ENCODE peak calls at places on chromosome 9, in six cellular contexts. One of them, this sample, is unnamed.

GRCh38 chr9:121328476-121328875 is 41.6 kb downstream of the STOM start:
- DNase-seq in CD8-positive, alpha-beta T cell: no peak
- DNase-seq in AG04450: no peak
- DNase-seq in lower lobe of right lung: no peak
- DNase-seq in heart left ventricle: no peak
- DNase-seq in uterus: no peak
- DNase-seq in this sample: no peak

GRCh38 chr9:97668485-97668884 is 28.7 kb downstream of the XPA start:
- DNase-seq in CD8-positive, alpha-beta T cell: no peak
- DNase-seq in AG04450: no peak
- DNase-seq in lower lobe of right lung: no peak
- DNase-seq in heart left ventricle: no peak
- DNase-seq in uterus: no peak
- DNase-seq in this sample: no peak

GRCh38 chr9:81759680-81760215 is 70.4 kb upstream of the TLE1 start:
- DNase-seq in CD8-positive, alpha-beta T cell: no peak
- DNase-seq in AG04450: peak
- DNase-seq in lower lobe of right lung: no peak
- DNase-seq in heart left ventricle: no peak
- DNase-seq in uterus: peak
- DNase-seq in this sample: peak

GRCh38 chr9:108186996-108187395 is 668.8 kb downstream of the ACTL7B start:
- DNase-seq in CD8-positive, alpha-beta T cell: no peak
- DNase-seq in AG04450: peak
- DNase-seq in lower lobe of right lung: no peak
- DNase-seq in heart left ventricle: peak
- DNase-seq in uterus: no peak
- DNase-seq in this sample: no peak

GRCh38 chr9:73200694-73201432 is 49.2 kb downstream of the ANXA1 start:
- DNase-seq in CD8-positive, alpha-beta T cell: no peak
- DNase-seq in AG04450: no peak
- DNase-seq in lower lobe of right lung: no peak
- DNase-seq in heart left ventricle: no peak
- DNase-seq in uterus: no peak
- DNase-seq in this sample: no peak

GRCh38 chr9:33782395-33783152 is 12.8 kb upstream of the PRSS3 start:
- DNase-seq in CD8-positive, alpha-beta T cell: no peak
- DNase-seq in AG04450: peak
- DNase-seq in lower lobe of right lung: no peak
- DNase-seq in heart left ventricle: no peak
- DNase-seq in uterus: no peak
- DNase-seq in this sample: no peak

GRCh38 chr9:88954073-88954472 is 37.2 kb upstream of the S1PR3 start:
- DNase-seq in CD8-positive, alpha-beta T cell: no peak
- DNase-seq in AG04450: no peak
- DNase-seq in lower lobe of right lung: no peak
- DNase-seq in heart left ventricle: no peak
- DNase-seq in uterus: no peak
- DNase-seq in this sample: no peak

GRCh38 chr9:22005083-22005699 is 3.9 kb downstream of the CDKN2B start:
- DNase-seq in CD8-positive, alpha-beta T cell: no peak
- DNase-seq in AG04450: no peak
- DNase-seq in lower lobe of right lung: no peak
- DNase-seq in heart left ventricle: no peak
- DNase-seq in uterus: no peak
- DNase-seq in this sample: no peak

GRCh38 chr9:120910643-120911042 is 16.0 kb downstream of the TRAF1 start:
- DNase-seq in CD8-positive, alpha-beta T cell: no peak
- DNase-seq in AG04450: no peak
- DNase-seq in lower lobe of right lung: no peak
- DNase-seq in heart left ventricle: no peak
- DNase-seq in uterus: no peak
- DNase-seq in this sample: no peak

GRCh38 chr9:128946945-128947422 is 419 bp downstream of the DOLK start:
- DNase-seq in CD8-positive, alpha-beta T cell: no peak
- DNase-seq in AG04450: no peak
- DNase-seq in lower lobe of right lung: peak
- DNase-seq in heart left ventricle: peak
- DNase-seq in uterus: no peak
- DNase-seq in this sample: no peak

GRCh38 chr9:123339666-123340414 is 16.2 kb upstream of the CRB2 start:
- DNase-seq in CD8-positive, alpha-beta T cell: no peak
- DNase-seq in AG04450: no peak
- DNase-seq in lower lobe of right lung: no peak
- DNase-seq in heart left ventricle: peak
- DNase-seq in uterus: no peak
- DNase-seq in this sample: peak

GRCh38 chr9:110936252-110936651 is 102.0 kb downstream of the LPAR1 start:
- DNase-seq in CD8-positive, alpha-beta T cell: no peak
- DNase-seq in AG04450: no peak
- DNase-seq in lower lobe of right lung: no peak
- DNase-seq in heart left ventricle: no peak
- DNase-seq in uterus: no peak
- DNase-seq in this sample: no peak

GRCh38 chr9:76910861-76911260 is 4.9 kb upstream of the PRUNE2 start:
- DNase-seq in CD8-positive, alpha-beta T cell: no peak
- DNase-seq in AG04450: no peak
- DNase-seq in lower lobe of right lung: no peak
- DNase-seq in heart left ventricle: no peak
- DNase-seq in uterus: no peak
- DNase-seq in this sample: no peak

GRCh38 chr9:92385953-92386352 is 18.4 kb downstream of the OGN start:
- DNase-seq in CD8-positive, alpha-beta T cell: no peak
- DNase-seq in AG04450: no peak
- DNase-seq in lower lobe of right lung: no peak
- DNase-seq in heart left ventricle: no peak
- DNase-seq in uterus: no peak
- DNase-seq in this sample: no peak

GRCh38 chr9:22217254-22217653 is 208.1 kb upstream of the CDKN2B start:
- DNase-seq in CD8-positive, alpha-beta T cell: no peak
- DNase-seq in AG04450: no peak
- DNase-seq in lower lobe of right lung: no peak
- DNase-seq in heart left ventricle: no peak
- DNase-seq in uterus: no peak
- DNase-seq in this sample: no peak

GRCh38 chr9:5479994-5480694 is 29.8 kb downstream of the CD274 start:
- DNase-seq in CD8-positive, alpha-beta T cell: no peak
- DNase-seq in AG04450: no peak
- DNase-seq in lower lobe of right lung: no peak
- DNase-seq in heart left ventricle: no peak
- DNase-seq in uterus: no peak
- DNase-seq in this sample: no peak

GRCh38 chr9:107410045-107410819 is 79.3 kb downstream of the KLF4 start:
- DNase-seq in CD8-positive, alpha-beta T cell: no peak
- DNase-seq in AG04450: no peak
- DNase-seq in lower lobe of right lung: no peak
- DNase-seq in heart left ventricle: no peak
- DNase-seq in uterus: no peak
- DNase-seq in this sample: no peak

GRCh38 chr9:134708672-134709038 is 67.1 kb downstream of the COL5A1 start:
- DNase-seq in CD8-positive, alpha-beta T cell: no peak
- DNase-seq in AG04450: no peak
- DNase-seq in lower lobe of right lung: no peak
- DNase-seq in heart left ventricle: peak
- DNase-seq in uterus: no peak
- DNase-seq in this sample: no peak

GRCh38 chr9:88733651-88734470 is 198.9 kb downstream of the NXNL2 start:
- DNase-seq in CD8-positive, alpha-beta T cell: no peak
- DNase-seq in AG04450: no peak
- DNase-seq in lower lobe of right lung: no peak
- DNase-seq in heart left ventricle: peak
- DNase-seq in uterus: peak
- DNase-seq in this sample: no peak

GRCh38 chr9:79129865-79130480 is 441.8 kb upstream of the TLE4 start:
- DNase-seq in CD8-positive, alpha-beta T cell: no peak
- DNase-seq in AG04450: peak
- DNase-seq in lower lobe of right lung: peak
- DNase-seq in heart left ventricle: peak
- DNase-seq in uterus: peak
- DNase-seq in this sample: no peak

GRCh38 chr9:14314424-14314928 is 535 bp upstream of the NFIB start:
- DNase-seq in CD8-positive, alpha-beta T cell: no peak
- DNase-seq in AG04450: no peak
- DNase-seq in lower lobe of right lung: peak
- DNase-seq in heart left ventricle: peak
- DNase-seq in uterus: peak
- DNase-seq in this sample: peak

GRCh38 chr9:135782946-135783345 is 81.0 kb downstream of the KCNT1 start:
- DNase-seq in CD8-positive, alpha-beta T cell: no peak
- DNase-seq in AG04450: no peak
- DNase-seq in lower lobe of right lung: no peak
- DNase-seq in heart left ventricle: no peak
- DNase-seq in uterus: no peak
- DNase-seq in this sample: no peak

GRCh38 chr9:14323969-14324366 is 10.0 kb upstream of the NFIB start:
- DNase-seq in CD8-positive, alpha-beta T cell: no peak
- DNase-seq in AG04450: no peak
- DNase-seq in lower lobe of right lung: no peak
- DNase-seq in heart left ventricle: no peak
- DNase-seq in uterus: no peak
- DNase-seq in this sample: no peak

GRCh38 chr9:117414906-117415583 is at the start of gene ASTN2:
- DNase-seq in CD8-positive, alpha-beta T cell: no peak
- DNase-seq in AG04450: no peak
- DNase-seq in lower lobe of right lung: no peak
- DNase-seq in heart left ventricle: peak
- DNase-seq in uterus: no peak
- DNase-seq in this sample: no peak

GRCh38 chr9:87336914-87337333 is 160.7 kb upstream of the DAPK1 start:
- DNase-seq in CD8-positive, alpha-beta T cell: no peak
- DNase-seq in AG04450: peak
- DNase-seq in lower lobe of right lung: no peak
- DNase-seq in heart left ventricle: no peak
- DNase-seq in uterus: peak
- DNase-seq in this sample: peak

GRCh38 chr9:135326141-135326540 is 153.4 kb upstream of the PPP1R26 start:
- DNase-seq in CD8-positive, alpha-beta T cell: no peak
- DNase-seq in AG04450: no peak
- DNase-seq in lower lobe of right lung: peak
- DNase-seq in heart left ventricle: no peak
- DNase-seq in uterus: no peak
- DNase-seq in this sample: no peak

GRCh38 chr9:121369595-121370265 is at the start of gene STOM:
- DNase-seq in CD8-positive, alpha-beta T cell: peak
- DNase-seq in AG04450: peak
- DNase-seq in lower lobe of right lung: peak
- DNase-seq in heart left ventricle: peak
- DNase-seq in uterus: peak
- DNase-seq in this sample: no peak

GRCh38 chr9:126516936-126517750 is 96.6 kb upstream of the LMX1B start:
- DNase-seq in CD8-positive, alpha-beta T cell: peak
- DNase-seq in AG04450: peak
- DNase-seq in lower lobe of right lung: peak
- DNase-seq in heart left ventricle: peak
- DNase-seq in uterus: no peak
- DNase-seq in this sample: peak

GRCh38 chr9:1051286-1052118 is 1.3 kb downstream of the DMRT2 start:
- DNase-seq in CD8-positive, alpha-beta T cell: no peak
- DNase-seq in AG04450: no peak
- DNase-seq in lower lobe of right lung: peak
- DNase-seq in heart left ventricle: peak
- DNase-seq in uterus: no peak
- DNase-seq in this sample: no peak

GRCh38 chr9:109198736-109199384 is 31.8 kb upstream of the FRRS1L start:
- DNase-seq in CD8-positive, alpha-beta T cell: no peak
- DNase-seq in AG04450: no peak
- DNase-seq in lower lobe of right lung: no peak
- DNase-seq in heart left ventricle: no peak
- DNase-seq in uterus: no peak
- DNase-seq in this sample: no peak
- TF ChIP-seq CTCF in CD8-positive, alpha-beta T cell: peak
- TF ChIP-seq CTCF in AG04450: no peak
- TF ChIP-seq CTCF in lower lobe of right lung: no peak
- TF ChIP-seq CTCF in heart left ventricle: no peak
- TF ChIP-seq CTCF in uterus: no peak
- TF ChIP-seq CTCF in this sample: peak

DNA sequence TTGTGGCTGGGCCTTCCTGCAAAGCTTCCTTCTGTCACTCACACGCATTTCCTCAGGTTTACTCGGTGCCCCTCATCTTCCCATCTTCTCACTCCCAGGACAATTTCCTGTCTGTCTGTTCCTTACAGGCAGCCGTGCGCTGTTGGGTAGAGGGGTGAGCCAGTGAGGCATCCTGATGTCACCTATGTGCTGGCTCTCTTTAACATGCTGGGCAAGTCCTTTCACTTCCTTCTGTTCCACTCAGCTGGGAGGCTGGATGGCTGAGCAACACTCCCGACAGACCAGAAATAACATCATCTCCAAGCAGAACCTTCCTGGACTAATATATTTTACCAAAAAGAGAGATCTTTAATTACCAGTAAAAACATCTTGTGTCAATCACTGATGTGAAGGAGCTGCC is 103.0 kb downstream of the HSD17B3 start:
- DNase-seq in CD8-positive, alpha-beta T cell: no peak
- DNase-seq in AG04450: no peak
- DNase-seq in lower lobe of right lung: no peak
- DNase-seq in heart left ventricle: no peak
- DNase-seq in uterus: no peak
- DNase-seq in this sample: no peak
- H3K4me3 ChIP-seq in CD8-positive, alpha-beta T cell: no peak
- H3K4me3 ChIP-seq in AG04450: no peak
- H3K4me3 ChIP-seq in lower lobe of right lung: no peak
- H3K4me3 ChIP-seq in heart left ventricle: no peak
- H3K4me3 ChIP-seq in uterus: no peak
- H3K4me3 ChIP-seq in this sample: no peak

GRCh38 chr9:4349841-4350418 is 50.1 kb upstream of the GLIS3 start:
- DNase-seq in CD8-positive, alpha-beta T cell: no peak
- DNase-seq in AG04450: no peak
- DNase-seq in lower lobe of right lung: no peak
- DNase-seq in heart left ventricle: no peak
- DNase-seq in uterus: no peak
- DNase-seq in this sample: no peak
- TF ChIP-seq CTCF in CD8-positive, alpha-beta T cell: no peak
- TF ChIP-seq CTCF in AG04450: no peak
- TF ChIP-seq CTCF in lower lobe of right lung: no peak
- TF ChIP-seq CTCF in heart left ventricle: no peak
- TF ChIP-seq CTCF in uterus: no peak
- TF ChIP-seq CTCF in this sample: no peak

DNA sequence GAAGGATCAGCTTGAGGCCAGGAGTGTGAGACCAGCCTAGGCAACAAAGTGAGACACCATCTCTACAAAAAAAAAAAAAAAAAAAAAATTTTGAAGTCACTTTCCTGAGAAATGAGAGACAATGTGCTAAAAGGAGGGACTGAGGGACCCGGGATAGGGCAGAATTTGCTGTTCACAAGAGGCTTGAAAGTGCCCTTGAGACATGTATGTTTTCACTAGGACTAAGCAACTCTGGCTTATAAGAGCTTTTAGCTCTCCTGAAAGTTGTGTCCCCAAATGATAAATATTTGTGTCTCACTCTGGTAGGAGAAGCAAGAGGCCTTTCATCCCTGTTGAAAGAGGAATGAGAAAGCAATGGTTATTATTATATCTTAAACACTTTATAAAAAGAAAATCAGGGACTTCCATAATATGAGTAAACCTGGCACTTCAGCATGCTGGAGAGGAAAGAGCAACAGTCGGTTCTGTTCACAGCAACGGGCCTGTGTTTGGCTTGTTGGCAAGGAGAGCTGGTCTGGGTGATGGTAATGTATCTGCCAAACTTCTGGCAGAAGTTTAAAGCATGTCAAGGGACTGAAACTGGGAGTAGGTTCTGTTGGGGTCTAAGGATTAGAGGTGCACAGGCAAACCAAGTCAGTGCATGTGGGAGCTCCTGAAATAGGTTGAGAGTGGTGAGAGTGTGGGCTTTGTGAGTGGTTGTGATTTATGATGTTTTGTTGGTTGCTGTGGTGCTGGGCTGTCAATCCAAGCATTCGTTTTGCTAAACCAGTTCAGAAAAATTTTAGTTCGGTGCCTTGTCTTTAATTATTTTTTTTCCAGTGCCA is 32.2 kb downstream of the ENTREP1 start:
- DNase-seq in CD8-positive, alpha-beta T cell: no peak
- DNase-seq in AG04450: no peak
- DNase-seq in lower lobe of right lung: no peak
- DNase-seq in heart left ventricle: peak
- DNase-seq in uterus: no peak
- DNase-seq in this sample: no peak
- H3K4me3 ChIP-seq in CD8-positive, alpha-beta T cell: no peak
- H3K4me3 ChIP-seq in AG04450: no peak
- H3K4me3 ChIP-seq in lower lobe of right lung: no peak
- H3K4me3 ChIP-seq in heart left ventricle: no peak
- H3K4me3 ChIP-seq in uterus: no peak
- H3K4me3 ChIP-seq in this sample: no peak